ENCODE peak calls at places on chromosomes 3 and 15, in five cellular contexts. T is pons, J is caudate nucleus, W is cardiac fibroblast, O is AML-193. U is an unnamed sample.

GRCh38 chr15:74792227-74793016 is 10.5 kb downstream of the CSK start:
- DNase-seq in O (no peak), W (no peak), T (no peak), J (no peak), U (no peak)

GRCh38 chr3:150449169-150449721 is 41.1 kb downstream of the TSC22D2 start:
- DNase-seq in O (no peak), J (no peak), T (no peak), W (peak; percentile 73), U (peak; percentile 70)

GRCh38 chr3:87792532-87793321 is 266.1 kb downstream of the CGGBP1 start:
- DNase-seq in W (peak; percentile 33), O (no peak), T (no peak), J (no peak), U (peak; percentile 17)

GRCh38 chr3:32401141-32401540 is 9.5 kb downstream of the CMTM7 start:
- DNase-seq in O (no peak), J (no peak), T (no peak), W (no peak), U (no peak)

GRCh38 chr3:178475062-178475461 is 61.2 kb upstream of the KCNMB2 start:
- DNase-seq in O (no peak), T (no peak), W (no peak), J (no peak), U (peak; percentile 8)

GRCh38 chr3:1726741-1727140 is 371.9 kb upstream of the CNTN4 start:
- DNase-seq in W (no peak), T (no peak), J (no peak), O (no peak), U (no peak)

GRCh38 chr3:151155409-151156128 is 47.4 kb downstream of the GPR171 start:
- DNase-seq in J (no peak), W (no peak), T (no peak), O (no peak), U (no peak)

GRCh38 chr3:173510565-173510964 is 113.0 kb downstream of the NLGN1 start:
- DNase-seq in O (no peak), T (peak; percentile 79), W (no peak), J (no peak), U (no peak)

GRCh38 chr3:27559835-27560234 is 75.7 kb upstream of the SLC4A7 start:
- DNase-seq in O (no peak), W (peak; percentile 73), J (no peak), T (no peak), U (no peak)

GRCh38 chr3:182533394-182533793 is 259.9 kb upstream of the ATP11B start:
- DNase-seq in J (no peak), O (no peak), W (no peak), T (no peak), U (no peak)

GRCh38 chr3:149717391-149718056 is 34.8 kb downstream of the COMMD2 start:
- DNase-seq in W (peak; percentile 92), J (peak; percentile 39), O (peak; percentile 60), T (peak; percentile 78), U (peak; percentile 64)

GRCh38 chr3:13507791-13508339 is 27.8 kb downstream of the HDAC11 start:
- DNase-seq in J (peak; percentile 50), T (no peak), W (no peak), O (no peak), U (no peak)

GRCh38 chr15:85407421-85408269 is 27.2 kb downstream of the AKAP13 start:
- DNase-seq in W (peak; percentile 86), T (no peak), J (no peak), O (no peak), U (no peak)

GRCh38 chr3:15305366-15305844 is 27.0 kb downstream of the SH3BP5 start:
- DNase-seq in W (no peak), T (no peak), J (no peak), O (no peak), U (peak; percentile 40)

GRCh38 chr15:67025719-67026118 is 39.7 kb upstream of the SMAD3 start:
- DNase-seq in O (peak; percentile 65), J (no peak), W (peak; percentile 75), T (peak; percentile 28), U (peak; percentile 75)

GRCh38 chr3:123344941-123345594 is 103.8 kb downstream of the ADCY5 start:
- DNase-seq in O (no peak), T (no peak), J (no peak), W (no peak), U (no peak)

GRCh38 chr3:65672876-65673815 is 365.6 kb downstream of the MAGI1 start:
- DNase-seq in O (peak; percentile 43), J (peak; percentile 59), W (peak; percentile 73), T (peak; percentile 69), U (peak; percentile 79)

GRCh38 chr3:185420762-185421161 is 57.8 kb downstream of the MAP3K13 start:
- DNase-seq in W (peak; percentile 27), O (no peak), T (peak; percentile 45), J (no peak), U (no peak)